ENCODE peak calls at places on chromosomes 3 and 15, in eight cellular contexts. E, I, M, C, U, J, F and Z are unnamed samples.

GRCh38 chr15:66617137-66618090 is 51.6 kb upstream of the LCTL start:
- DNase-seq in U (no peak), M (peak; percentile 89), E (no peak), J (no peak), C (peak; percentile 89), F (peak; percentile 94), I (peak; percentile 20), Z (peak; percentile 77)

GRCh38 chr15:69548771-69549170 is 96.2 kb downstream of the RPLP1 start:
- DNase-seq in J (no peak), M (no peak), E (no peak), F (peak; percentile 31), C (no peak), I (no peak), U (no peak), Z (no peak)

GRCh38 chr3:127090218-127091160 is 102.4 kb upstream of the PRR23E start:
- DNase-seq in I (no peak), C (no peak), J (no peak), U (no peak), E (no peak), F (no peak), M (no peak), Z (no peak)

GRCh38 chr15:25787855-25788521 is 75.1 kb downstream of the ATP10A start:
- DNase-seq in J (no peak), F (peak; percentile 93), C (peak; percentile 6), U (no peak), I (no peak), M (no peak), E (no peak), Z (no peak)

GRCh38 chr15:40776537-40777141 is 6.9 kb downstream of the C15orf62 start:
- DNase-seq in F (peak; percentile 96), M (no peak), C (no peak), E (no peak), I (peak; percentile 89), U (peak; percentile 89), J (no peak), Z (peak; percentile 39)

GRCh38 chr3:171267089-171267488 is 193.1 kb downstream of the TNIK start:
- DNase-seq in E (no peak), M (no peak), C (no peak), J (no peak), F (no peak), I (no peak), U (peak; percentile 29), Z (no peak)

GRCh38 chr3:71753716-71754609 is at the start of gene GPR27:
- DNase-seq in C (peak; percentile 39), J (no peak), U (no peak), E (no peak), M (no peak), I (peak; percentile 35), F (peak; percentile 56), Z (peak; percentile 35)

GRCh38 chr3:47577583-47578118 is 1.0 kb downstream of the CSPG5 start:
- DNase-seq in E (no peak), I (no peak), U (no peak), M (no peak), C (no peak), J (no peak), F (peak; percentile 34), Z (no peak)

GRCh38 chr3:4052691-4053090 is 250.5 kb upstream of the SETMAR start:
- DNase-seq in M (no peak), I (no peak), U (no peak), J (no peak), C (no peak), F (no peak), E (no peak), Z (no peak)

GRCh38 chr15:60086676-60087446 is 82.8 kb downstream of the FOXB1 start:
- DNase-seq in U (no peak), J (no peak), F (no peak), I (no peak), C (no peak), E (no peak), M (no peak), Z (no peak)

GRCh38 chr15:63434567-63435219 is 53.0 kb upstream of the CA12 start:
- DNase-seq in J (no peak), F (no peak), C (no peak), M (no peak), E (no peak), I (no peak), U (no peak), Z (no peak)

GRCh38 chr3:18830087-18830486 is 318.2 kb upstream of the KCNH8 start:
- DNase-seq in C (peak; percentile 42), M (no peak), E (peak; percentile 29), U (no peak), F (no peak), I (no peak), J (no peak), Z (no peak)

GRCh38 chr3:10290476-10291138 is 2.1 kb downstream of the GHRL start:
- DNase-seq in C (no peak), E (no peak), F (no peak), U (no peak), M (no peak), I (no peak), J (no peak), Z (no peak)

GRCh38 chr3:70603103-70603502 is 290.7 kb upstream of the MDFIC2 start:
- DNase-seq in I (no peak), M (no peak), C (no peak), E (no peak), U (no peak), J (no peak), F (no peak), Z (no peak)

GRCh38 chr3:50127251-50127671 is 27.9 kb upstream of the SEMA3F start:
- DNase-seq in J (no peak), F (no peak), I (no peak), E (no peak), C (no peak), U (no peak), M (no peak), Z (no peak)

GRCh38 chr15:39301589-39301999 is 279.3 kb upstream of the THBS1 start:
- DNase-seq in U (no peak), I (peak; percentile 20), J (no peak), F (peak; percentile 88), M (no peak), C (no peak), E (no peak), Z (peak; percentile 73)

GRCh38 chr15:48147358-48147757 is 26.6 kb downstream of the SLC24A5 start:
- DNase-seq in J (no peak), I (no peak), F (no peak), U (no peak), M (no peak), E (no peak), C (no peak), Z (no peak)

GRCh38 chr3:3629911-3630310 is 169.3 kb upstream of the LRRN1 start:
- DNase-seq in E (no peak), J (no peak), C (peak; percentile 16), M (no peak), I (no peak), U (no peak), F (no peak), Z (no peak)

GRCh38 chr3:177061382-177061781 is 135.9 kb downstream of the TBL1XR1 start:
- DNase-seq in E (no peak), C (no peak), F (no peak), U (no peak), I (no peak), M (no peak), J (no peak), Z (no peak)

GRCh38 chr3:53677406-53677805 is 168.8 kb downstream of the CHDH start:
- DNase-seq in U (no peak), F (peak; percentile 14), E (peak; percentile 10), M (no peak), I (no peak), J (no peak), C (peak; percentile 20), Z (no peak)

DNA sequence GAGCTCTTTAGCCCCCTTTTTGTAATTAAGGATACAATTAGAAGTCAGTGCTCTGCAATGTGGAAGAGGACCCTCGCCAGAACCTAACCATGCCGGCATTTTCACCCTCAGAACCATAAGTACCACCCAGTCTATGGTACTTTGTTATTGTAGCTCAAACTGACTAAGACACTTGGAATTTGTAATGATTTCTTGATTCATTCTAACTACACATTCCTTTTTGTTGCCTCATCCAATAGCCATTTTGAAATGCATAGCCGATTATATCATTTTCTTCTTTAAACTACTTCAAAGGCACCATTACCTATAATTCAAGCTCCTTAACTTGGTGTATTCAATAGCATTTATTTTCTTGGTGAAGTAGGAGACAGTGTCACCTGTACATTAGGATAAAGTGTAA is 61.4 kb downstream of the GLB1 start:
- DNase-seq in F (peak; percentile 57), E (no peak), I (peak; percentile 38), C (no peak), U (peak; percentile 56), J (peak; percentile 11), M (no peak), Z (peak; percentile 81)
- H3K4me3 ChIP-seq in F (no peak overlapping the region), E (no peak overlapping the region), I (no peak overlapping the region), C (no peak overlapping the region), U (no peak overlapping the region), J (no peak overlapping the region), M (no peak overlapping the region), Z (no peak overlapping the region)

DNA sequence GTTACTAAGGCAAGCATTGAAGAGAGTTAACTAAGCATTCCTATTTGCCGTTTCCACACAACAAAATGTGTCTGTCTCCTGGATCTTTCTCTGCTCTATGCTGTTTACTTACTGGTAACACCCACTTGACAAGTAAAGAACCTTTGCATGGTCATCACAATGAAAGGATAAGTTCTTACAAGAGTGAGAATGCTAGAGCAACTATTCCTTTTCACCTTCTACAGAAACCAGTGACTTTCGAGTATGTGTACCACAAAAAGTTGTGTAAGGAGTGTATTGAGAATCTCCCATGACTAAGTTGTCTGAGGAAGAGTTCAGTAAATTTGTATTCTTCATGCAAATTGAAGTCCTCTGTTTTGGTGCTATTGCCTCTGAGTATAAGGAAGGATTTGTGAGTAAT is 10.8 kb downstream of the TIPARP start:
- DNase-seq in M (no peak), F (peak; percentile 84), U (no peak), C (peak; percentile 18), J (no peak), I (peak; percentile 69), E (no peak), Z (peak; percentile 30)
- H3K4me3 ChIP-seq in M (no peak overlapping the region), F (peak overlapping the region; percentile 49), U (no peak overlapping the region), C (peak overlapping the region; percentile 6), J (no peak overlapping the region), I (no peak overlapping the region), E (no peak overlapping the region), Z (no peak overlapping the region)

GRCh38 chr3:179321585-179322322 is 1.1 kb upstream of the ZNF639 start:
- DNase-seq in I (peak; percentile 41), C (peak; percentile 61), F (peak; percentile 78), J (no peak), M (no peak), U (no peak), E (peak; percentile 61), Z (peak; percentile 77)
- H3K4me3 ChIP-seq in I (no peak overlapping the region), C (peak overlapping the region; percentile 60), F (peak overlapping the region; percentile 89), J (peak overlapping the region; percentile 60), M (peak overlapping the region; percentile 99), U (peak overlapping the region; percentile 80), E (peak overlapping the region; percentile 90), Z (peak overlapping the region; percentile 90)

DNA sequence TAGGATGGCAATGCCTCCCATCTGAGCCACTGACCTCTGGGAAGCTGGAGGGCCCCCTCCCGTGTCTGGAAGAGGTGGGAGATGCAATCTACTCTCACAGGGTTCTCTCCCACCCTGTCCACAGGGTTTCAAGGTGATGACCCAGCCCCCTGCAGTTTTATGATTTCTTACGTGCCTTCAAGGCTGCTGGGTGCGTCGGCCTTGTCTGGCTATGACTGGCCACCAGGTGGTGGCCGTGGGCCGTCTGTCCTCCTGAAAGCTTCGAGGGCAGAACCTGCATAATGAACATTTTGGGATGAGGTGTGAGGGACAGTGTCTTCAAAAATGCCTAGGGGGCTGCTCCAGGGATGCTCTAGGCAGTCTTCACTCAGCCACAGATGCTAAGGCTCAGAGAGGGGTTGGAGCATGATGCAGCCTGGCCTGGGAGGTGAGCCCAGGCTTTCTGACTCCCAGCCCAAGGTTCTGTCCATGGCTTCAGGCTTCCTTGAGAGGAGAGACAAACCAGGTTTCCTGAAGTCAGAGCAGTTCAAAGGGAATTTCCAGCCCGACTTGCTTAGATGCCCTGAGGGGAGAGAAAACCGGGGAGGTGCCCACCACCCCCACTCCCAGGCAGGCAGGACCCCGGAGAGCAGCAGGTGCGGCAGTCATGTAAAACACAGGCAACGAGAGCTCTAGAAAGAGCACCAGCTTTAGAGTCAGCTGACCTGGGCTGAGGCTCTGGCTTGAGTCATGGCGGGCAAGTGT is 18.7 kb downstream of the ISG20 start:
- DNase-seq in M (peak; percentile 76), C (peak; percentile 55), E (no peak), I (peak; percentile 55), F (peak; percentile 81), U (no peak), J (no peak), Z (peak; percentile 68)
- H3K4me3 ChIP-seq in M (no peak overlapping the region), C (no peak overlapping the region), E (peak overlapping the region; percentile 8), I (no peak overlapping the region), F (no peak overlapping the region), U (no peak overlapping the region), J (no peak overlapping the region), Z (no peak overlapping the region)